ENCODE peak calls at places on chromosomes 6 and 20, in six cellular contexts. One of them, this sample, is unnamed.

GRCh38 chr6:92777146-92777740 is 642.1 kb downstream of the EPHA7 start:
- DNase-seq in neural crest cell: no peak
- DNase-seq in amygdala: no peak
- DNase-seq in hepatic stellate cell: no peak
- DNase-seq in activated T-helper 1 cell treated with anti-CD3 and anti-CD28 coated beads, Interleukin-2, amount 50 U/mL, for 16 hours: no peak
- DNase-seq in ELF-1: no peak
- DNase-seq in this sample: peak; percentile 66

GRCh38 chr6:39321761-39322160 is 741 bp downstream of the KCNK16 start:
- DNase-seq in neural crest cell: no peak
- DNase-seq in ELF-1: no peak
- DNase-seq in activated T-helper 1 cell treated with anti-CD3 and anti-CD28 coated beads, Interleukin-2, amount 50 U/mL, for 16 hours: no peak
- DNase-seq in hepatic stellate cell: no peak
- DNase-seq in amygdala: no peak
- DNase-seq in this sample: no peak

GRCh38 chr6:67854098-67854497 is 781.0 kb upstream of the ADGRB3 start:
- DNase-seq in amygdala: no peak
- DNase-seq in neural crest cell: no peak
- DNase-seq in activated T-helper 1 cell treated with anti-CD3 and anti-CD28 coated beads, Interleukin-2, amount 50 U/mL, for 16 hours: no peak
- DNase-seq in hepatic stellate cell: no peak
- DNase-seq in ELF-1: no peak
- DNase-seq in this sample: peak; percentile 25

GRCh38 chr6:25006565-25007001 is 70.8 kb upstream of the RIPOR2 start:
- DNase-seq in hepatic stellate cell: no peak
- DNase-seq in amygdala: peak; percentile 47
- DNase-seq in neural crest cell: no peak
- DNase-seq in ELF-1: no peak
- DNase-seq in activated T-helper 1 cell treated with anti-CD3 and anti-CD28 coated beads, Interleukin-2, amount 50 U/mL, for 16 hours: no peak
- DNase-seq in this sample: peak; percentile 42

GRCh38 chr20:19024296-19025035 is 188.0 kb upstream of the SLC24A3 start:
- DNase-seq in hepatic stellate cell: no peak
- DNase-seq in ELF-1: no peak
- DNase-seq in amygdala: no peak
- DNase-seq in activated T-helper 1 cell treated with anti-CD3 and anti-CD28 coated beads, Interleukin-2, amount 50 U/mL, for 16 hours: no peak
- DNase-seq in neural crest cell: no peak
- DNase-seq in this sample: no peak

GRCh38 chr6:21342496-21342895 is 251.1 kb upstream of the SOX4 start:
- DNase-seq in activated T-helper 1 cell treated with anti-CD3 and anti-CD28 coated beads, Interleukin-2, amount 50 U/mL, for 16 hours: no peak
- DNase-seq in amygdala: no peak
- DNase-seq in neural crest cell: no peak
- DNase-seq in ELF-1: no peak
- DNase-seq in hepatic stellate cell: no peak
- DNase-seq in this sample: no peak

GRCh38 chr6:54191460-54191859 is 80.2 kb downstream of the MLIP start:
- DNase-seq in hepatic stellate cell: no peak
- DNase-seq in ELF-1: no peak
- DNase-seq in amygdala: no peak
- DNase-seq in neural crest cell: no peak
- DNase-seq in activated T-helper 1 cell treated with anti-CD3 and anti-CD28 coated beads, Interleukin-2, amount 50 U/mL, for 16 hours: no peak
- DNase-seq in this sample: peak; percentile 80

GRCh38 chr6:28944412-28945006 is 20.7 kb upstream of the TRIM27 start:
- DNase-seq in activated T-helper 1 cell treated with anti-CD3 and anti-CD28 coated beads, Interleukin-2, amount 50 U/mL, for 16 hours: peak; percentile 40
- DNase-seq in hepatic stellate cell: peak; percentile 30
- DNase-seq in neural crest cell: peak; percentile 69
- DNase-seq in amygdala: peak; percentile 43
- DNase-seq in ELF-1: peak; percentile 88
- DNase-seq in this sample: peak; percentile 85

GRCh38 chr6:164121527-164121926 is 707.0 kb downstream of the QKI start:
- DNase-seq in activated T-helper 1 cell treated with anti-CD3 and anti-CD28 coated beads, Interleukin-2, amount 50 U/mL, for 16 hours: no peak
- DNase-seq in amygdala: no peak
- DNase-seq in hepatic stellate cell: no peak
- DNase-seq in ELF-1: no peak
- DNase-seq in neural crest cell: no peak
- DNase-seq in this sample: no peak

GRCh38 chr6:36758516-36759176 is 61.0 kb downstream of the RAB44 start:
- DNase-seq in hepatic stellate cell: no peak
- DNase-seq in ELF-1: no peak
- DNase-seq in amygdala: no peak
- DNase-seq in activated T-helper 1 cell treated with anti-CD3 and anti-CD28 coated beads, Interleukin-2, amount 50 U/mL, for 16 hours: no peak
- DNase-seq in neural crest cell: no peak
- DNase-seq in this sample: no peak

GRCh38 chr6:9292975-9293374 is 857.6 kb upstream of the SLC35B3 start:
- DNase-seq in activated T-helper 1 cell treated with anti-CD3 and anti-CD28 coated beads, Interleukin-2, amount 50 U/mL, for 16 hours: no peak
- DNase-seq in ELF-1: no peak
- DNase-seq in neural crest cell: no peak
- DNase-seq in amygdala: no peak
- DNase-seq in hepatic stellate cell: no peak
- DNase-seq in this sample: no peak

GRCh38 chr6:71410164-71410566 is 121.6 kb downstream of the OGFRL1 start:
- DNase-seq in amygdala: no peak
- DNase-seq in neural crest cell: no peak
- DNase-seq in ELF-1: no peak
- DNase-seq in activated T-helper 1 cell treated with anti-CD3 and anti-CD28 coated beads, Interleukin-2, amount 50 U/mL, for 16 hours: no peak
- DNase-seq in hepatic stellate cell: no peak
- DNase-seq in this sample: no peak

GRCh38 chr6:24752917-24753486 is 21.7 kb upstream of the GMNN start:
- DNase-seq in activated T-helper 1 cell treated with anti-CD3 and anti-CD28 coated beads, Interleukin-2, amount 50 U/mL, for 16 hours: no peak
- DNase-seq in hepatic stellate cell: no peak
- DNase-seq in amygdala: no peak
- DNase-seq in neural crest cell: no peak
- DNase-seq in ELF-1: peak; percentile 40
- DNase-seq in this sample: no peak

GRCh38 chr6:2770171-2770570 is 5.0 kb downstream of the WRNIP1 start:
- DNase-seq in ELF-1: peak; percentile 31
- DNase-seq in amygdala: no peak
- DNase-seq in activated T-helper 1 cell treated with anti-CD3 and anti-CD28 coated beads, Interleukin-2, amount 50 U/mL, for 16 hours: no peak
- DNase-seq in hepatic stellate cell: peak; percentile 31
- DNase-seq in neural crest cell: no peak
- DNase-seq in this sample: peak; percentile 51

GRCh38 chr6:101462576-101462975 is 69.1 kb downstream of the GRIK2 start:
- DNase-seq in ELF-1: no peak
- DNase-seq in activated T-helper 1 cell treated with anti-CD3 and anti-CD28 coated beads, Interleukin-2, amount 50 U/mL, for 16 hours: no peak
- DNase-seq in hepatic stellate cell: peak; percentile 1
- DNase-seq in neural crest cell: no peak
- DNase-seq in amygdala: no peak
- DNase-seq in this sample: no peak

GRCh38 chr6:3509326-3509725 is 52.5 kb upstream of the SLC22A23 start:
- DNase-seq in ELF-1: no peak
- DNase-seq in hepatic stellate cell: no peak
- DNase-seq in activated T-helper 1 cell treated with anti-CD3 and anti-CD28 coated beads, Interleukin-2, amount 50 U/mL, for 16 hours: no peak
- DNase-seq in amygdala: no peak
- DNase-seq in neural crest cell: no peak
- DNase-seq in this sample: no peak

GRCh38 chr6:116624036-116624805 is 7.9 kb downstream of the RSPH4A start:
- DNase-seq in hepatic stellate cell: no peak
- DNase-seq in neural crest cell: no peak
- DNase-seq in amygdala: no peak
- DNase-seq in ELF-1: no peak
- DNase-seq in activated T-helper 1 cell treated with anti-CD3 and anti-CD28 coated beads, Interleukin-2, amount 50 U/mL, for 16 hours: no peak
- DNase-seq in this sample: no peak

GRCh38 chr6:38262041-38262440 is 377.7 kb downstream of the BTBD9 start:
- DNase-seq in ELF-1: peak; percentile 51
- DNase-seq in amygdala: no peak
- DNase-seq in hepatic stellate cell: peak; percentile 43
- DNase-seq in activated T-helper 1 cell treated with anti-CD3 and anti-CD28 coated beads, Interleukin-2, amount 50 U/mL, for 16 hours: no peak
- DNase-seq in neural crest cell: no peak
- DNase-seq in this sample: peak; percentile 14

GRCh38 chr6:163872335-163872734 is 457.8 kb downstream of the QKI start:
- DNase-seq in neural crest cell: no peak
- DNase-seq in ELF-1: no peak
- DNase-seq in amygdala: no peak
- DNase-seq in activated T-helper 1 cell treated with anti-CD3 and anti-CD28 coated beads, Interleukin-2, amount 50 U/mL, for 16 hours: no peak
- DNase-seq in hepatic stellate cell: peak; percentile 68
- DNase-seq in this sample: no peak

GRCh38 chr6:47670851-47671250 is 27.5 kb upstream of the ADGRF4 start:
- DNase-seq in hepatic stellate cell: no peak
- DNase-seq in amygdala: no peak
- DNase-seq in activated T-helper 1 cell treated with anti-CD3 and anti-CD28 coated beads, Interleukin-2, amount 50 U/mL, for 16 hours: no peak
- DNase-seq in ELF-1: peak; percentile 41
- DNase-seq in neural crest cell: no peak
- DNase-seq in this sample: no peak

GRCh38 chr20:13262701-13263335 is 41.7 kb downstream of the ISM1 start:
- DNase-seq in hepatic stellate cell: no peak
- DNase-seq in amygdala: no peak
- DNase-seq in activated T-helper 1 cell treated with anti-CD3 and anti-CD28 coated beads, Interleukin-2, amount 50 U/mL, for 16 hours: no peak
- DNase-seq in ELF-1: peak; percentile 6
- DNase-seq in neural crest cell: no peak
- DNase-seq in this sample: no peak

GRCh38 chr6:166750125-166750793 is 123.2 kb upstream of the RPS6KA2 start:
- DNase-seq in activated T-helper 1 cell treated with anti-CD3 and anti-CD28 coated beads, Interleukin-2, amount 50 U/mL, for 16 hours: no peak
- DNase-seq in ELF-1: no peak
- DNase-seq in amygdala: no peak
- DNase-seq in neural crest cell: no peak
- DNase-seq in hepatic stellate cell: no peak
- DNase-seq in this sample: no peak

GRCh38 chr20:50015636-50015992 is 32.8 kb downstream of the SNAI1 start:
- DNase-seq in activated T-helper 1 cell treated with anti-CD3 and anti-CD28 coated beads, Interleukin-2, amount 50 U/mL, for 16 hours: no peak
- DNase-seq in amygdala: no peak
- DNase-seq in ELF-1: no peak
- DNase-seq in neural crest cell: no peak
- DNase-seq in hepatic stellate cell: no peak
- DNase-seq in this sample: no peak

GRCh38 chr20:57315964-57316480 is 13.6 kb upstream of the SPO11 start:
- DNase-seq in hepatic stellate cell: no peak
- DNase-seq in activated T-helper 1 cell treated with anti-CD3 and anti-CD28 coated beads, Interleukin-2, amount 50 U/mL, for 16 hours: no peak
- DNase-seq in ELF-1: no peak
- DNase-seq in neural crest cell: no peak
- DNase-seq in amygdala: no peak
- DNase-seq in this sample: no peak

GRCh38 chr6:139556532-139556931 is 182.1 kb upstream of the CITED2 start:
- DNase-seq in ELF-1: no peak
- DNase-seq in activated T-helper 1 cell treated with anti-CD3 and anti-CD28 coated beads, Interleukin-2, amount 50 U/mL, for 16 hours: no peak
- DNase-seq in neural crest cell: no peak
- DNase-seq in amygdala: no peak
- DNase-seq in hepatic stellate cell: no peak
- DNase-seq in this sample: no peak

GRCh38 chr6:147322299-147323162 is 118.3 kb downstream of the STXBP5 start:
- DNase-seq in activated T-helper 1 cell treated with anti-CD3 and anti-CD28 coated beads, Interleukin-2, amount 50 U/mL, for 16 hours: no peak
- DNase-seq in neural crest cell: no peak
- DNase-seq in ELF-1: no peak
- DNase-seq in hepatic stellate cell: no peak
- DNase-seq in amygdala: no peak
- DNase-seq in this sample: no peak

GRCh38 chr6:36912583-36912982 is 26.8 kb downstream of the C6orf89 start:
- DNase-seq in activated T-helper 1 cell treated with anti-CD3 and anti-CD28 coated beads, Interleukin-2, amount 50 U/mL, for 16 hours: peak; percentile 46
- DNase-seq in ELF-1: no peak
- DNase-seq in neural crest cell: no peak
- DNase-seq in hepatic stellate cell: peak; percentile 81
- DNase-seq in amygdala: peak; percentile 16
- DNase-seq in this sample: peak; percentile 58

GRCh38 chr6:56986611-56987010 is 31.7 kb downstream of the BEND6 start:
- DNase-seq in neural crest cell: no peak
- DNase-seq in activated T-helper 1 cell treated with anti-CD3 and anti-CD28 coated beads, Interleukin-2, amount 50 U/mL, for 16 hours: no peak
- DNase-seq in amygdala: no peak
- DNase-seq in hepatic stellate cell: no peak
- DNase-seq in ELF-1: no peak
- DNase-seq in this sample: no peak

GRCh38 chr20:48230251-48230650 is 445.0 kb upstream of the SULF2 start:
- DNase-seq in neural crest cell: no peak
- DNase-seq in activated T-helper 1 cell treated with anti-CD3 and anti-CD28 coated beads, Interleukin-2, amount 50 U/mL, for 16 hours: no peak
- DNase-seq in amygdala: no peak
- DNase-seq in hepatic stellate cell: no peak
- DNase-seq in ELF-1: no peak
- DNase-seq in this sample: no peak

GRCh38 chr6:30556714-30556963 is 350 bp upstream of the GNL1 start:
- DNase-seq in hepatic stellate cell: no peak
- DNase-seq in amygdala: no peak
- DNase-seq in neural crest cell: no peak
- DNase-seq in ELF-1: peak; percentile 97
- DNase-seq in activated T-helper 1 cell treated with anti-CD3 and anti-CD28 coated beads, Interleukin-2, amount 50 U/mL, for 16 hours: peak; percentile 75
- DNase-seq in this sample: peak; percentile 80

GRCh38 chr6:167415441-167415961 is 90.6 kb downstream of the TTLL2 start:
- DNase-seq in ELF-1: no peak
- DNase-seq in hepatic stellate cell: no peak
- DNase-seq in activated T-helper 1 cell treated with anti-CD3 and anti-CD28 coated beads, Interleukin-2, amount 50 U/mL, for 16 hours: no peak
- DNase-seq in amygdala: no peak
- DNase-seq in neural crest cell: no peak
- DNase-seq in this sample: no peak

GRCh38 chr20:1894471-1894950 is 696 bp upstream of the SIRPA start:
- DNase-seq in neural crest cell: peak; percentile 60
- DNase-seq in hepatic stellate cell: peak; percentile 77
- DNase-seq in ELF-1: peak; percentile 74
- DNase-seq in amygdala: peak; percentile 38
- DNase-seq in activated T-helper 1 cell treated with anti-CD3 and anti-CD28 coated beads, Interleukin-2, amount 50 U/mL, for 16 hours: no peak
- DNase-seq in this sample: peak; percentile 81

GRCh38 chr6:109373762-109374161 is 8.5 kb downstream of the CD164 start:
- DNase-seq in neural crest cell: no peak
- DNase-seq in ELF-1: no peak
- DNase-seq in activated T-helper 1 cell treated with anti-CD3 and anti-CD28 coated beads, Interleukin-2, amount 50 U/mL, for 16 hours: no peak
- DNase-seq in amygdala: no peak
- DNase-seq in hepatic stellate cell: no peak
- DNase-seq in this sample: no peak

GRCh38 chr6:149046822-149047246 is 270.7 kb upstream of the TAB2 start:
- DNase-seq in neural crest cell: no peak
- DNase-seq in activated T-helper 1 cell treated with anti-CD3 and anti-CD28 coated beads, Interleukin-2, amount 50 U/mL, for 16 hours: no peak
- DNase-seq in ELF-1: no peak
- DNase-seq in hepatic stellate cell: no peak
- DNase-seq in amygdala: no peak
- DNase-seq in this sample: no peak

GRCh38 chr6:43838276-43839036 is 68.4 kb downstream of the VEGFA start:
- DNase-seq in ELF-1: peak; percentile 64
- DNase-seq in activated T-helper 1 cell treated with anti-CD3 and anti-CD28 coated beads, Interleukin-2, amount 50 U/mL, for 16 hours: no peak
- DNase-seq in neural crest cell: no peak
- DNase-seq in hepatic stellate cell: peak; percentile 83
- DNase-seq in amygdala: no peak
- DNase-seq in this sample: peak; percentile 37

GRCh38 chr6:170248111-170248805 is 42.6 kb downstream of the DLL1 start:
- DNase-seq in neural crest cell: no peak
- DNase-seq in hepatic stellate cell: peak; percentile 40
- DNase-seq in activated T-helper 1 cell treated with anti-CD3 and anti-CD28 coated beads, Interleukin-2, amount 50 U/mL, for 16 hours: no peak
- DNase-seq in amygdala: no peak
- DNase-seq in ELF-1: no peak
- DNase-seq in this sample: no peak